ENCODE peak calls at places on chromosome 1, in four cellular contexts. One of them, this sample, is unnamed.

GRCh38 chr1:203539831-203540546 is 46.0 kb downstream of the OPTC start:
- DNase-seq in germinal center: no peak
- DNase-seq in nephron progenitor cell: no peak
- DNase-seq in mucosa of gallbladder: no peak
- DNase-seq in this sample: no peak

GRCh38 chr1:228150458-228151169 is 884 bp downstream of the GJC2 start:
- DNase-seq in mucosa of gallbladder: peak; percentile 38
- DNase-seq in nephron progenitor cell: no peak
- DNase-seq in germinal center: no peak
- DNase-seq in this sample: peak; percentile 50

GRCh38 chr1:185483647-185484450 is 166.8 kb upstream of the IVNS1ABP start:
- DNase-seq in nephron progenitor cell: no peak
- DNase-seq in germinal center: no peak
- DNase-seq in mucosa of gallbladder: no peak
- DNase-seq in this sample: no peak

GRCh38 chr1:161182214-161182613 is 4.9 kb upstream of the B4GALT3 start:
- DNase-seq in germinal center: no peak
- DNase-seq in nephron progenitor cell: no peak
- DNase-seq in mucosa of gallbladder: no peak
- DNase-seq in this sample: no peak

GRCh38 chr1:16981269-16981849 is 939 bp upstream of the MFAP2 start:
- DNase-seq in germinal center: no peak
- DNase-seq in nephron progenitor cell: no peak
- DNase-seq in mucosa of gallbladder: no peak
- DNase-seq in this sample: no peak

GRCh38 chr1:46183119-46183842 is 7.0 kb upstream of the P3R3URF start:
- DNase-seq in nephron progenitor cell: no peak
- DNase-seq in mucosa of gallbladder: peak; percentile 89
- DNase-seq in germinal center: no peak
- DNase-seq in this sample: peak; percentile 93

GRCh38 chr1:15296602-15297321 is 49.7 kb downstream of the FHAD1 start:
- DNase-seq in germinal center: no peak
- DNase-seq in mucosa of gallbladder: no peak
- DNase-seq in nephron progenitor cell: peak; percentile 25
- DNase-seq in this sample: no peak

GRCh38 chr1:229434641-229435051 is 752 bp upstream of the ACTA1 start:
- DNase-seq in nephron progenitor cell: peak; percentile 65
- DNase-seq in germinal center: no peak
- DNase-seq in mucosa of gallbladder: no peak
- DNase-seq in this sample: no peak

GRCh38 chr1:5954964-5955363 is 37.3 kb downstream of the NPHP4 start:
- DNase-seq in nephron progenitor cell: no peak
- DNase-seq in germinal center: no peak
- DNase-seq in mucosa of gallbladder: no peak
- DNase-seq in this sample: no peak

GRCh38 chr1:196558424-196558823 is 49.8 kb downstream of the KCNT2 start:
- DNase-seq in nephron progenitor cell: no peak
- DNase-seq in mucosa of gallbladder: no peak
- DNase-seq in germinal center: no peak
- DNase-seq in this sample: no peak

GRCh38 chr1:63877816-63878215 is 104.0 kb downstream of the ROR1 start:
- DNase-seq in germinal center: no peak
- DNase-seq in mucosa of gallbladder: no peak
- DNase-seq in nephron progenitor cell: no peak
- DNase-seq in this sample: no peak

GRCh38 chr1:119613769-119614358 is 34.2 kb downstream of the ZNF697 start:
- DNase-seq in mucosa of gallbladder: peak; percentile 85
- DNase-seq in nephron progenitor cell: peak; percentile 90
- DNase-seq in germinal center: peak; percentile 38
- DNase-seq in this sample: peak; percentile 90

GRCh38 chr1:20280399-20280798 is 10.3 kb upstream of the VWA5B1 start:
- DNase-seq in nephron progenitor cell: no peak
- DNase-seq in germinal center: no peak
- DNase-seq in mucosa of gallbladder: no peak
- DNase-seq in this sample: peak; percentile 24